ENCODE peak calls at places on chromosomes 3 and 15, in ten cellular contexts. S, E, W, K, V, G, M, F, C and J are unnamed samples.
A peak's percentile ranks its signal among the peaks of the same experiment; 100 is the strongest.

GRCh38 chr3:119783255-119783654 is 1.4 kb downstream of the NR1I2 start:
- DNase-seq in S (no peak), K (no peak), W (no peak), M (no peak), G (no peak), C (no peak), E (no peak), V (no peak), F (no peak), J (no peak)

GRCh38 chr15:44102675-44103254 is 92.3 kb downstream of the FRMD5 start:
- DNase-seq in W (peak; percentile 91), F (peak; percentile 99), M (peak; percentile 77), C (no peak), V (no peak), G (no peak), K (no peak), E (peak; percentile 42), S (peak; percentile 99), J (no peak)

GRCh38 chr3:32383136-32383711 is 8.4 kb upstream of the CMTM7 start:
- DNase-seq in S (no peak), C (no peak), K (no peak), M (no peak), E (no peak), F (no peak), G (no peak), W (no peak), V (no peak), J (no peak)

GRCh38 chr3:141368062-141368924 is at the start of gene ZBTB38:
- DNase-seq in S (peak; percentile 98), C (no peak), K (no peak), W (peak; percentile 73), F (peak; percentile 99), G (no peak), M (peak; percentile 87), E (peak; percentile 91), V (peak; percentile 97), J (no peak)

GRCh38 chr15:38459480-38459879 is 5.6 kb downstream of the FAM98B start:
- DNase-seq in S (no peak), W (no peak), V (no peak), K (no peak), C (no peak), G (no peak), E (no peak), F (no peak), M (no peak), J (no peak)

GRCh38 chr3:15636028-15636709 is 34.6 kb downstream of the BTD start:
- DNase-seq in G (no peak), W (peak; percentile 72), S (peak; percentile 97), E (no peak), V (peak; percentile 82), C (peak; percentile 58), F (peak; percentile 98), M (peak; percentile 81), K (no peak), J (no peak)

GRCh38 chr3:151434151-151434890 is 26.5 kb downstream of the IGSF10 start:
- DNase-seq in M (peak; percentile 87), E (no peak), W (peak; percentile 47), G (no peak), V (no peak), C (no peak), K (no peak), F (peak; percentile 66), S (peak; percentile 90), J (no peak)

GRCh38 chr15:32790352-32790999 is 72.7 kb downstream of the GREM1 start:
- DNase-seq in F (peak; percentile 76), C (no peak), S (peak; percentile 86), M (peak; percentile 9), E (no peak), W (no peak), V (no peak), G (no peak), K (no peak), J (no peak)

GRCh38 chr3:112459750-112460149 is 39.5 kb downstream of the BTLA start:
- DNase-seq in S (no peak), G (no peak), W (no peak), C (no peak), M (no peak), V (no peak), F (no peak), K (no peak), E (no peak), J (no peak)

GRCh38 chr3:117026401-117026800 is 316.8 kb downstream of the TUSC7 start:
- DNase-seq in K (no peak), E (no peak), W (no peak), S (no peak), G (no peak), V (no peak), M (no peak), F (no peak), C (no peak), J (no peak)

GRCh38 chr3:180802837-180803236 is 109.6 kb upstream of the FXR1 start:
- DNase-seq in W (no peak), C (no peak), M (peak; percentile 33), K (no peak), S (peak; percentile 12), G (no peak), F (peak; percentile 34), E (no peak), V (no peak), J (peak; percentile 33)

GRCh38 chr15:35932541-35932940 is 386.6 kb upstream of the DPH6 start:
- DNase-seq in W (no peak), S (no peak), G (no peak), C (no peak), M (no peak), K (no peak), E (no peak), F (no peak), V (no peak), J (no peak)

GRCh38 chr3:143654906-143655305 is 193.4 kb downstream of the SLC9A9 start:
- DNase-seq in G (no peak), E (no peak), W (no peak), K (no peak), F (no peak), C (no peak), M (peak; percentile 74), V (no peak), S (no peak), J (no peak)

GRCh38 chr3:196127308-196128040 is 45.6 kb upstream of the TFRC start:
- DNase-seq in F (no peak), E (no peak), C (no peak), M (peak; percentile 26), V (no peak), K (peak; percentile 16), G (peak; percentile 16), W (no peak), S (no peak), J (no peak)

GRCh38 chr3:127172211-127172610 is 20.7 kb upstream of the PRR23E start:
- DNase-seq in F (no peak), S (no peak), K (no peak), M (no peak), W (no peak), V (no peak), G (no peak), E (no peak), C (no peak), J (no peak)

GRCh38 chr3:28347374-28348285 is 891 bp upstream of the ZCWPW2 start:
- DNase-seq in C (peak; percentile 50), M (peak; percentile 67), S (peak; percentile 56), V (no peak), G (no peak), E (no peak), K (no peak), W (peak; percentile 65), F (peak; percentile 6), J (no peak)

GRCh38 chr15:50256188-50257041 is 9.1 kb downstream of the HDC start:
- DNase-seq in F (peak; percentile 78), C (no peak), S (peak; percentile 81), K (no peak), E (no peak), W (peak; percentile 27), V (no peak), M (peak; percentile 73), G (no peak), J (no peak)

GRCh38 chr15:73928241-73928579 is 1.9 kb downstream of the LOXL1 start:
- DNase-seq in E (no peak), K (no peak), S (peak; percentile 36), M (no peak), G (no peak), V (no peak), F (no peak), C (no peak), W (no peak), J (no peak)

GRCh38 chr3:122786067-122786466 is 7.6 kb downstream of the HSPBAP1 start:
- DNase-seq in W (no peak), E (no peak), F (peak; percentile 41), M (peak; percentile 74), S (peak; percentile 76), C (no peak), V (no peak), G (no peak), K (no peak), J (no peak)

GRCh38 chr3:113285741-113286140 is 74.4 kb downstream of the BOC start:
- DNase-seq in V (no peak), C (no peak), M (peak; percentile 76), K (no peak), F (no peak), E (no peak), S (peak; percentile 9), G (no peak), W (no peak), J (no peak)

GRCh38 chr3:14297784-14298236 is 104.6 kb upstream of the SLC6A6 start:
- DNase-seq in V (peak; percentile 83), E (peak; percentile 40), S (no peak), K (no peak), G (no peak), F (no peak), C (no peak), M (peak; percentile 80), W (no peak), J (no peak)

GRCh38 chr3:196169836-196170240 is 41.4 kb downstream of the ZDHHC19 start:
- DNase-seq in M (no peak), V (peak; percentile 30), K (no peak), W (no peak), G (no peak), C (peak; percentile 66), E (no peak), S (no peak), F (no peak), J (no peak)

GRCh38 chr15:94327356-94327936 is 96.1 kb downstream of the MCTP2 start:
- DNase-seq in F (peak; percentile 49), K (no peak), G (no peak), E (no peak), M (peak; percentile 59), C (no peak), W (no peak), S (peak; percentile 33), V (no peak), J (peak; percentile 22)

GRCh38 chr15:97014001-97014400 is 683.5 kb downstream of the NR2F2 start:
- DNase-seq in G (no peak), F (no peak), C (no peak), S (no peak), E (no peak), W (no peak), M (peak; percentile 29), K (no peak), V (no peak), J (no peak)

GRCh38 chr3:114451561-114452018 is 157.8 kb downstream of the TIGIT start:
- DNase-seq in C (no peak), F (peak; percentile 16), G (no peak), V (no peak), S (peak; percentile 68), W (no peak), E (no peak), K (no peak), M (no peak), J (peak; percentile 23)

GRCh38 chr3:150170843-150171513 is 200.3 kb upstream of the PFN2 start:
- DNase-seq in M (no peak), E (peak; percentile 39), F (peak; percentile 65), K (no peak), V (no peak), G (no peak), W (no peak), S (no peak), C (no peak), J (no peak)

GRCh38 chr3:184766555-184767261 is 45.3 kb upstream of the VPS8 start:
- DNase-seq in G (no peak), K (no peak), E (no peak), V (peak; percentile 2), C (no peak), F (peak; percentile 25), S (peak; percentile 33), M (peak; percentile 99), W (no peak), J (peak; percentile 68)

GRCh38 chr15:95266481-95267061 is 1035.2 kb downstream of the MCTP2 start:
- DNase-seq in V (no peak), M (no peak), G (no peak), S (peak; percentile 99), E (no peak), W (no peak), F (no peak), C (no peak), K (no peak), J (no peak)